ENCODE peak calls at places on chromosome 12, in five cellular contexts. One of them, this sample, is unnamed.

GRCh38 chr12:132740652-132741051 is 21.0 kb downstream of the ANKLE2 start:
- DNase-seq in A549: no peak
- DNase-seq in fibroblast of mammary gland: no peak
- DNase-seq in AG04450: no peak
- DNase-seq in DND-41: no peak
- DNase-seq in this sample: no peak

GRCh38 chr12:53808023-53808705 is 56.4 kb upstream of the CISTR start:
- DNase-seq in AG04450: no peak
- DNase-seq in A549: no peak
- DNase-seq in DND-41: no peak
- DNase-seq in fibroblast of mammary gland: no peak
- DNase-seq in this sample: no peak

GRCh38 chr12:43348221-43348620 is 203.8 kb downstream of the ADAMTS20 start:
- DNase-seq in fibroblast of mammary gland: peak
- DNase-seq in A549: no peak
- DNase-seq in AG04450: no peak
- DNase-seq in DND-41: no peak
- DNase-seq in this sample: no peak

GRCh38 chr12:68855771-68856170 is 47.8 kb downstream of the MDM2 start:
- DNase-seq in DND-41: no peak
- DNase-seq in A549: no peak
- DNase-seq in fibroblast of mammary gland: no peak
- DNase-seq in AG04450: no peak
- DNase-seq in this sample: no peak

GRCh38 chr12:71170456-71170855 is 12.7 kb upstream of the TSPAN8 start:
- DNase-seq in DND-41: no peak
- DNase-seq in fibroblast of mammary gland: no peak
- DNase-seq in AG04450: no peak
- DNase-seq in A549: no peak
- DNase-seq in this sample: no peak

GRCh38 chr12:31011746-31012567 is 61.7 kb upstream of the DDX11 start:
- DNase-seq in DND-41: no peak
- DNase-seq in A549: no peak
- DNase-seq in AG04450: no peak
- DNase-seq in fibroblast of mammary gland: no peak
- DNase-seq in this sample: no peak

GRCh38 chr12:117444781-117445180 is 83.4 kb upstream of the NOS1 start:
- DNase-seq in DND-41: no peak
- DNase-seq in fibroblast of mammary gland: no peak
- DNase-seq in A549: no peak
- DNase-seq in AG04450: no peak
- DNase-seq in this sample: no peak

GRCh38 chr12:104374806-104375205 is 71.3 kb downstream of the EID3 start:
- DNase-seq in AG04450: no peak
- DNase-seq in DND-41: no peak
- DNase-seq in A549: no peak
- DNase-seq in fibroblast of mammary gland: no peak
- DNase-seq in this sample: no peak

GRCh38 chr12:105948331-105948730 is 190.4 kb downstream of the NUAK1 start:
- DNase-seq in fibroblast of mammary gland: no peak
- DNase-seq in DND-41: no peak
- DNase-seq in A549: no peak
- DNase-seq in AG04450: no peak
- DNase-seq in this sample: peak

GRCh38 chr12:22262309-22262708 is 72.2 kb downstream of the ST8SIA1 start:
- DNase-seq in A549: no peak
- DNase-seq in fibroblast of mammary gland: peak
- DNase-seq in AG04450: no peak
- DNase-seq in DND-41: no peak
- DNase-seq in this sample: no peak

GRCh38 chr12:84336231-84336630 is 576.4 kb downstream of the SLC6A15 start:
- DNase-seq in DND-41: no peak
- DNase-seq in A549: no peak
- DNase-seq in AG04450: no peak
- DNase-seq in fibroblast of mammary gland: peak
- DNase-seq in this sample: no peak

GRCh38 chr12:119835068-119835467 is 42.1 kb downstream of the CIT start:
- DNase-seq in AG04450: no peak
- DNase-seq in A549: no peak
- DNase-seq in fibroblast of mammary gland: peak
- DNase-seq in DND-41: no peak
- DNase-seq in this sample: peak

GRCh38 chr12:6202331-6202730 is 2.1 kb downstream of the CD9 start:
- DNase-seq in DND-41: no peak
- DNase-seq in A549: no peak
- DNase-seq in fibroblast of mammary gland: no peak
- DNase-seq in AG04450: no peak
- DNase-seq in this sample: no peak

GRCh38 chr12:6202846-6203245 is 2.6 kb downstream of the CD9 start:
- DNase-seq in AG04450: no peak
- DNase-seq in A549: no peak
- DNase-seq in DND-41: no peak
- DNase-seq in fibroblast of mammary gland: no peak
- DNase-seq in this sample: no peak

GRCh38 chr12:6200266-6201198 is at the start of gene CD9:
- DNase-seq in fibroblast of mammary gland: no peak
- DNase-seq in AG04450: no peak
- DNase-seq in DND-41: no peak
- DNase-seq in A549: peak
- DNase-seq in this sample: peak

GRCh38 chr12:6201199-6201608 is 1.0 kb downstream of the CD9 start:
- DNase-seq in fibroblast of mammary gland: no peak
- DNase-seq in AG04450: no peak
- DNase-seq in DND-41: no peak
- DNase-seq in A549: peak
- DNase-seq in this sample: no peak

DNA sequence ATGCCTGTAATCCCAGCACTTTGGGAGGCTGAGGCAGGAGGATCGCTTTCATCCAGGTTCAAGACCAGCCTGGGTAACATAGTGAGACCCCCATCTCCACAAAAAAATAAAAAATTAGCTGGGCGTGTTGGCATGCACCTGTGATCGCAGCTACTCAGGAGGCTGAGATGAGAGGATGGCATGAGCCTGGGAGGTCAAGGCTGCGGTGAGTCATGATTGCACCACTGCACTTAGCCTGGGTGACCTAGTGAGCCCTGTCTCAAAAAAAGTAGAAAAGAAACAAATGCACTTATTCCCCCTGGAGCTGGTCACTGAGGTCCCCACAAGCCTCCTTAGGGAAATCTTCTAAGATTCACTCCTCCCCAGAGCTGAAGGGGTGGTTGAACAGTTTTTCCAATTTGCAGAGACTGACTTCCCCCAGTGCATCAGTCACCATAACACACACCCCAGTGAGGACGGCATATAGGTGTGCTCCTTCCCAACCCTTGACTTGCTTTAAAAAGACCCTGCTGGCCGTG is 1.6 kb downstream of the CD9 start:
- DNase-seq in DND-41: no peak
- DNase-seq in A549: no peak
- DNase-seq in AG04450: no peak
- DNase-seq in fibroblast of mammary gland: peak
- DNase-seq in this sample: no peak
- H3K4me3 ChIP-seq in DND-41: no peak
- H3K4me3 ChIP-seq in A549: peak
- H3K4me3 ChIP-seq in AG04450: peak
- H3K4me3 ChIP-seq in fibroblast of mammary gland: no peak
- H3K4me3 ChIP-seq in this sample: peak

GRCh38 chr12:52275686-52276085 is 1.2 kb downstream of the KRT86 start:
- DNase-seq in fibroblast of mammary gland: no peak
- DNase-seq in DND-41: no peak
- DNase-seq in AG04450: no peak
- DNase-seq in A549: no peak
- DNase-seq in this sample: no peak
- TF ChIP-seq CTCF in fibroblast of mammary gland: no peak
- TF ChIP-seq CTCF in DND-41: no peak
- TF ChIP-seq CTCF in AG04450: no peak
- TF ChIP-seq CTCF in A549: no peak
- TF ChIP-seq CTCF in this sample: no peak

DNA sequence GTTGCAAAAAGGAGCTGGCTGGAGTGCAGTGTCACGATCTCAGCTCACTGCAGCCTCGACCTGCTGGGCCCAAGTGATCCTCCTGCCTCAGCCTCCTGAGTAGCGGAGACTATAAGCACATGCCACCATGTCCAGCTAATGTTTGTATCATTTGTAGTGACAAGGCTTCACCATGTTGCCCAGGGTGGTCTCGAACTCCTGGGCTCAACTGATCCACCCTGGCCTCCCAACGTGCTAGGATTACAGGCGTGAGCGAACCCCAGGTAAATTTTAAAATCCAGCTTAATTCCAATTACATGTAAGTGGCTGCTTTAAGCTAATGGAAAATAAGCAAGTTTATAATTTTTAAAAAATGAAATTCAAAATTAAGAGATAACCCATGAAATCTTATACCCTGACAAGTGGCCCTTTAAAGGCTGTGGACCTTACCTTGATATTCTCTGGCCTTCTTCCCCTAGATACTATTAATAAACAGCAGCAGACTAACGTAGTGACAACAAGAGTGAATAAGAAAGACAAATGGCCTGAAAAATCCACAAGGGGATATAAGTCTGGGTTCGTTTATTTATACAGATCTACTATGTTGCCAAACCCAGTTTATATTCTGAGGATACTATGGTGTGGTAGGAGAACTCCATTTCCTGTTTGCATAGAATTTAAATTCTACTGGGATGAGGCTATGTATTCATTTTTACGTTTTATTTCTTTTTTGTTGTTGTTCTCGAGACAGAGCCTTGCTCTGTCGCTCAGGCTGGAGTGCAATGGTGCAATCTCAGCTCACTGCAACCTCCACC is 25.6 kb upstream of the SLC2A3 start:
- DNase-seq in DND-41: no peak
- DNase-seq in A549: no peak
- DNase-seq in AG04450: peak
- DNase-seq in fibroblast of mammary gland: peak
- DNase-seq in this sample: no peak
- H3K4me3 ChIP-seq in DND-41: peak
- H3K4me3 ChIP-seq in A549: peak
- H3K4me3 ChIP-seq in AG04450: peak
- H3K4me3 ChIP-seq in fibroblast of mammary gland: peak
- H3K4me3 ChIP-seq in this sample: peak

DNA sequence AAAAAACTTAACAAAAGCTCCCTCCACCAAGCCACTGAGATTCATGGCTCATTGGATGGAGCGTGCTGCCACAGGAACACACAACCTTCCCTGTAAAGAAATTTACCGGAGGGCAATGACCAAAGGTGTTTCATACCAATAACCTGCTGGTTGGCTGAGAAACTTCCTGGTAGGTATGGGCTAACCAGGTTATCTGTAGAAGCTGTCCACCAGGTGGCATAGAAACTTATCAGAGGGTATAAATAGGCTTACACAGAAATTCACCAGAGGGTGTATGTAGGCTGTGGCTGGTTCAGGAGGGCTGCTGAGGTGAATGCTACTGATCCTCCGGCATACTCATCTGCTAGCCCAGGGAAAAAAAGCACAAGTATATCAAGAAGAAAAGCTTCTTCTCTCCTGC is 27.1 kb upstream of the MTERF2 start:
- DNase-seq in fibroblast of mammary gland: no peak
- DNase-seq in DND-41: no peak
- DNase-seq in A549: peak
- DNase-seq in AG04450: no peak
- DNase-seq in this sample: no peak
- TF ChIP-seq CTCF in fibroblast of mammary gland: no peak
- TF ChIP-seq CTCF in DND-41: no peak
- TF ChIP-seq CTCF in A549: peak
- TF ChIP-seq CTCF in AG04450: no peak
- TF ChIP-seq CTCF in this sample: no peak

GRCh38 chr12:66129934-66130266 is 650 bp downstream of the LLPH start:
- DNase-seq in fibroblast of mammary gland: no peak
- DNase-seq in A549: peak
- DNase-seq in AG04450: no peak
- DNase-seq in DND-41: no peak
- DNase-seq in this sample: peak

GRCh38 chr12:66127695-66128094 is 2.9 kb downstream of the LLPH start:
- DNase-seq in A549: no peak
- DNase-seq in AG04450: no peak
- DNase-seq in fibroblast of mammary gland: no peak
- DNase-seq in DND-41: no peak
- DNase-seq in this sample: peak

GRCh38 chr12:66131067-66131688 is 628 bp upstream of the LLPH start:
- DNase-seq in DND-41: no peak
- DNase-seq in AG04450: no peak
- DNase-seq in A549: no peak
- DNase-seq in fibroblast of mammary gland: no peak
- DNase-seq in this sample: no peak

GRCh38 chr12:66130267-66131066 is at the start of gene LLPH:
- DNase-seq in A549: peak
- DNase-seq in DND-41: peak
- DNase-seq in fibroblast of mammary gland: peak
- DNase-seq in AG04450: peak
- DNase-seq in this sample: peak

DNA sequence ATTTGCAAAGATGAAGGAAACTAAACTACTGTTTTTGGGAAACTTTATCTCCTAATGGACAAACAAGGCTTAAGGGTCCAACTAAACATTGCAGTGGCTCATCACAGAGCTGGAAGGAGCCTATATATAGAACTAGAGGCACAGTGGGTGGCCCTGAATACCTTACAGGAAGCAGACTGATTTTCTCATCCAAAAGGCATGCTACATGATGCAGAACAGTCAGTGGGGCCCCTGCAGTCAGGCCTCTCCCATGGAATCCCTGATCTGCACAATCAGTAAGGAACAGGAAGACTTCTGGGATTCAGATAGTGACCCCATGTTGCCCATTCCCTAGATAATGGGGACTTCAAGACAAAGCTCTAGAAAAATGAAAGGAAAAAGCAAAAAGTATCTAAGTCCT is 1.9 kb upstream of the LLPH start:
- DNase-seq in fibroblast of mammary gland: peak
- DNase-seq in AG04450: peak
- DNase-seq in A549: no peak
- DNase-seq in DND-41: no peak
- DNase-seq in this sample: peak
- H3K4me3 ChIP-seq in fibroblast of mammary gland: no peak
- H3K4me3 ChIP-seq in AG04450: no peak
- H3K4me3 ChIP-seq in A549: no peak
- H3K4me3 ChIP-seq in DND-41: peak
- H3K4me3 ChIP-seq in this sample: no peak